ENCODE peak calls at places on chromosomes 2 and 18, in nine cellular contexts. M, I, K, Y, E, N, T, A and X are unnamed samples. For H3K36me3, the result is how much of the 10 kb centered on the place peaks cover.

GRCh38 chr2:14288016-14288415 is 344.5 kb upstream of the LRATD1 start:
- DNase-seq in M (no peak), I (no peak), K (no peak), Y (no peak), E (no peak), N (no peak), T (peak), A (no peak), X (no peak)

GRCh38 chr2:232522014-232522854 is 2.0 kb downstream of the PRSS56 start:
- DNase-seq in M (no peak), I (no peak), K (peak), Y (no peak), E (peak), N (no peak), T (no peak), A (no peak), X (no peak)

GRCh38 chr2:78721302-78722033 is 304.0 kb upstream of the REG3G start:
- DNase-seq in M (no peak), I (no peak), K (no peak), Y (no peak), E (no peak), N (no peak), T (peak), A (no peak), X (no peak)

GRCh38 chr2:8217366-8218125 is 464.3 kb upstream of the ID2 start:
- DNase-seq in M (no peak), I (no peak), K (peak), Y (no peak), E (no peak), N (no peak), T (no peak), A (peak), X (no peak)

GRCh38 chr2:85905891-85906290 is 17.1 kb upstream of the ST3GAL5 start:
- DNase-seq in M (no peak), I (no peak), K (no peak), Y (no peak), E (no peak), N (no peak), T (no peak), A (no peak), X (no peak)

GRCh38 chr2:164967781-164968228 is 12.5 kb upstream of the SLC38A11 start:
- DNase-seq in M (no peak), I (no peak), K (peak), Y (no peak), E (peak), N (no peak), T (peak), A (no peak), X (peak)

GRCh38 chr2:232641153-232641845 is 7.9 kb downstream of the EFHD1 start:
- DNase-seq in M (no peak), I (no peak), K (no peak), Y (no peak), E (no peak), N (no peak), T (no peak), A (no peak), X (no peak)

GRCh38 chr2:28447943-28448737 is 47.7 kb upstream of the PLB1 start:
- DNase-seq in M (no peak), I (no peak), K (peak), Y (no peak), E (peak), N (no peak), T (peak), A (no peak), X (no peak)

GRCh38 chr2:44974064-44974715 is 32.7 kb downstream of the SIX3 start:
- DNase-seq in M (no peak), I (no peak), K (peak), Y (no peak), E (peak), N (no peak), T (peak), A (peak), X (no peak)

GRCh38 chr2:206127656-206128055 is 31.6 kb downstream of the NDUFS1 start:
- DNase-seq in M (no peak), I (no peak), K (peak), Y (no peak), E (no peak), N (no peak), T (no peak), A (no peak), X (no peak)

GRCh38 chr2:68104111-68104835 is 41.5 kb upstream of the C1D start:
- DNase-seq in M (no peak), I (no peak), K (no peak), Y (no peak), E (no peak), N (no peak), T (no peak), A (no peak), X (no peak)

GRCh38 chr2:10332402-10333246 is 29.9 kb downstream of the HPCAL1 start:
- DNase-seq in M (no peak), I (no peak), K (no peak), Y (no peak), E (no peak), N (no peak), T (no peak), A (peak), X (no peak)

GRCh38 chr18:24924066-24924716 is 427.8 kb downstream of the ZNF521 start:
- DNase-seq in M (no peak), I (no peak), K (no peak), Y (no peak), E (no peak), N (no peak), T (no peak), A (no peak), X (no peak)

GRCh38 chr2:204332706-204333105 is 212.6 kb upstream of the PARD3B start:
- DNase-seq in M (no peak), I (no peak), K (no peak), Y (no peak), E (no peak), N (no peak), T (no peak), A (no peak), X (no peak)

GRCh38 chr2:232698552-232699091 is 1.5 kb downstream of the GIGYF2 start:
- DNase-seq in M (no peak), I (no peak), K (peak), Y (no peak), E (no peak), N (no peak), T (peak), A (no peak), X (no peak)

GRCh38 chr2:115484983-115485382 is 1042.5 kb downstream of the DPP10 start:
- DNase-seq in M (no peak), I (no peak), K (no peak), Y (no peak), E (no peak), N (no peak), T (no peak), A (no peak), X (no peak)

GRCh38 chr2:203412555-203413331 is 84.5 kb downstream of the ABI2 start:
- DNase-seq in M (no peak), I (no peak), K (no peak), Y (no peak), E (no peak), N (no peak), T (no peak), A (no peak), X (no peak)

GRCh38 chr2:60806988-60807681 is 51.1 kb downstream of the PAPOLG start:
- DNase-seq in M (peak), I (no peak), K (peak), Y (no peak), E (no peak), N (no peak), T (no peak), A (no peak), X (peak)

GRCh38 chr2:238422285-238422684 is 4.4 kb upstream of the ASB1 start:
- DNase-seq in M (no peak), I (no peak), K (no peak), Y (no peak), E (no peak), N (no peak), T (no peak), A (no peak), X (no peak)

GRCh38 chr2:238421695-238422035 is 5.1 kb upstream of the ASB1 start:
- DNase-seq in M (no peak), I (no peak), K (no peak), Y (no peak), E (no peak), N (no peak), T (no peak), A (no peak), X (no peak)

GRCh38 chr2:238420442-238420841 is 6.3 kb upstream of the ASB1 start:
- DNase-seq in M (no peak), I (no peak), K (peak), Y (no peak), E (no peak), N (no peak), T (no peak), A (no peak), X (no peak)

GRCh38 chr2:238422940-238423339 is 3.8 kb upstream of the ASB1 start:
- DNase-seq in M (no peak), I (no peak), K (no peak), Y (no peak), E (no peak), N (no peak), T (no peak), A (no peak), X (no peak)

DNA sequence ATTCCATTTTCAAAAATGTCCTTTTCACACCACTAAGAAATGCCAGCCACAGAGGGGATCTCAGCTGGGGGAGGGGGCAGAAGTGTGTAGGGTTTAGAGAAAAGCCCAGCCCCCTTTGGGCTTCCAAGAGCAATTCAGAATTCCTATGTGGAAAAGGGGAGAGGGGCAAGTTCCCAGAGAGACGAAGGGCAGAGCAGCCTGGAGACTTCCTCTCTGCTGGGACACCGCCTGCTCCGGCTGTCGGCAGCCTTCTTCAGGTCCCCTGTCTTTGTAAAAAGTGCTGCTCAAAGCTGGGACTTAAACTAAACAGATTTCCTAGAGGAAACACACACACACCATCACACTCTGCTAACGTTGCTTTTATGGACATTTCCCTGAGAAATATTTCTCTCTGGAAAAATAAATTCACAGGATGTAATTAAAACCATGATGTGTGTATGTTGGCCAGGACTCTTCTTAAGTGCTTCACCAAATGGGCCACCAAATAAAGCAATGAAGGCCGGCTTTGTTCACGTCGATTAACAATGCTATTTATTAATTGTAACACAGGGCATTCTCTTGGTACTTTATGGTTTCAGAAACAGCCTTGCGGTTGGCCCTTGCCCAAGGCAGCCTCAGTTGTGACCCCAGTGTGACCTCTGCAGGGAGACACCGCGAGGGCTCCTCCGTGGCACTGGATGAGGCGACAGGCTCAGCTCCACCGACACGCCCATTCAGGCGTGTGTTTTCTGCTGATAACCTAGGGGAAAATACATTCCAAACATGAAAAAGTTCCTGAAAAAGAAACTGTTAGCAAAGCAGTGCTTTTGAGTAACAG is 5.6 kb upstream of the ASB1 start:
- DNase-seq in M (no peak), I (no peak), K (no peak), Y (no peak), E (no peak), N (no peak), T (no peak), A (no peak), X (no peak)
- H3K4me3 ChIP-seq in M (no peak), I (no peak), K (no peak), Y (no peak), E (no peak), N (peak), T (no peak), A (no peak), X (no peak)

DNA sequence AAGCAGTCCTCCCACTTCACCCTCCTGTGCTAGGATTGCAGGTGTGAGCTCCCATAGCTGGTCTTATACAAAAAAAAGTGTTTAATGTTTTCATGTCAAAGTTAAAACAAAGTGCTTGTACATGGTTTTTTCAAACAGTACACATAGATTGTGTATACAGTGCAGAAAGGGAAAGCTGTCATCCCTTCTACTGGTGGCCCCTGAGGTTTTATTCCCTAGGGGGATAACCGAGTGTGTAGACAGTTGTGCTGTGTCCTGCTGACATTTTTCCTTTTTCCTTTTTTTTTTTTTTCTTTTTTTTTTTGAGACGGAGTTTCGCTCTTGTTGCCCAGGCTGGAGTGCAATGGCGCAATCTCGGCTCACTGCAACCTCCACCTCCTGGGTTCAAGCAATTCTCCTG is 10.8 kb downstream of the TUBB6 start:
- DNase-seq in M (no peak), I (no peak), K (no peak), Y (no peak), E (no peak), N (no peak), T (no peak), A (no peak), X (no peak)
- H3K36me3 ChIP-seq in M (under half), I (under half), K (half or more), Y (under half), E (under half), N (under half), T (under half), A (half or more), X (under half)

GRCh38 chr2:219001577-219002394 is 8.6 kb upstream of the CRYBA2 start:
- DNase-seq in M (no peak), I (no peak), K (no peak), Y (peak), E (peak), N (no peak), T (peak), A (no peak), X (no peak)

GRCh38 chr2:219001100-219001576 is 7.9 kb upstream of the CRYBA2 start:
- DNase-seq in M (no peak), I (no peak), K (no peak), Y (no peak), E (no peak), N (no peak), T (no peak), A (no peak), X (no peak)

GRCh38 chr2:219003979-219004378 is 10.8 kb upstream of the CRYBA2 start:
- DNase-seq in M (no peak), I (no peak), K (no peak), Y (no peak), E (no peak), N (no peak), T (no peak), A (no peak), X (no peak)

GRCh38 chr2:219003267-219003634 is 10.0 kb upstream of the CRYBA2 start:
- DNase-seq in M (no peak), I (no peak), K (no peak), Y (no peak), E (no peak), N (no peak), T (no peak), A (no peak), X (no peak)

DNA sequence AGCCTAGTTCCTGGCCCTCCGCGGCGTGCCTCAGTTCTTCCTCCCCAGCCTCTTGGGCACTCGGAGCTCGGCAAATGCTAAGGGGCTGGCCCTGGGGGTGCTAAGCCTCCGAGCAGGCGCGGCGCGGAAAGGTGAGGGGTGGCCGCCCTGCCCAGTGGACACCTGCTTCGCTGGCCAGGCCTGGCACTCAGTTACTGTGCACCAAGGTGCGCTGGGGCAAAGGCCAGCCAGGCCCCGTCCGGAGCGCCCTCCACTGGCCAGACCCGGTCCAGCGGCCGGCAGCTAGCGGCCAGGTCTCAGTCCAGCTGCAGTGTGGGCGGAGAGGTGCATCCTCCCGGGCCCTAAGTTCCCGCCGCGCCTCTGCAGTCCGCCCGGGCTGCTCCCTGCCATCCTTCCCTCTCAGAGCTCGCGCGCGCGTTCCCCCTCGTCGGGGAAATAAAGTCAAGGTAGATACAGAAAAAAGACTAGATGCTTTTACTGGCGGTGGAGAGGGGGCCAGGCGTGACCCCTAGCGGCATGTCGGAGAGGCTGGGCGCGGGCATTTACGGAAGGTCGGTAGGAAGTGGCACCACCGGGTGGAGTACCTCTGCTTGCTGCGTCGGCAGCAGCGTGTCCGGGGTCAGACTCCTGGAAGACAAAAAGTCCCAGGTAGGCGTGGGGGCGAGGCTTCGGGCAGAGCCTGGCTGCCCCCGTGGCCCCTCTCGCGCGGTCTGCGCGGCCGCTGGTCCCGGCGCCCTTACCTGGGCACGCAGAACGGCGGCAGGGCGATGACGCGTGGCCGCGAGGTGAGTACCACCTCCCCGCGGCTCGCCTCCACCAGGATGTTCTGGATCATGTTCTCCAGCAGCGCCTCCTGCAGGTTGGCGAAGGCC is 9.4 kb upstream of the CRYBA2 start:
- DNase-seq in M (no peak), I (no peak), K (peak), Y (peak), E (peak), N (no peak), T (no peak), A (peak), X (no peak)
- H3K4me3 ChIP-seq in M (no peak), I (peak), K (no peak), Y (peak), E (peak), N (peak), T (peak), A (no peak), X (no peak)

GRCh38 chr2:39757156-39757555 is 21.9 kb downstream of the THUMPD2 start:
- DNase-seq in M (no peak), I (no peak), K (no peak), Y (no peak), E (no peak), N (no peak), T (no peak), A (no peak), X (no peak)

GRCh38 chr2:39755466-39755865 is 23.6 kb downstream of the THUMPD2 start:
- DNase-seq in M (no peak), I (no peak), K (peak), Y (no peak), E (no peak), N (no peak), T (no peak), A (no peak), X (no peak)
- H3K36me3 ChIP-seq in M (under half), I (half or more), K (half or more), Y (under half), E (under half), N (under half), T (half or more), A (under half), X (under half)

DNA sequence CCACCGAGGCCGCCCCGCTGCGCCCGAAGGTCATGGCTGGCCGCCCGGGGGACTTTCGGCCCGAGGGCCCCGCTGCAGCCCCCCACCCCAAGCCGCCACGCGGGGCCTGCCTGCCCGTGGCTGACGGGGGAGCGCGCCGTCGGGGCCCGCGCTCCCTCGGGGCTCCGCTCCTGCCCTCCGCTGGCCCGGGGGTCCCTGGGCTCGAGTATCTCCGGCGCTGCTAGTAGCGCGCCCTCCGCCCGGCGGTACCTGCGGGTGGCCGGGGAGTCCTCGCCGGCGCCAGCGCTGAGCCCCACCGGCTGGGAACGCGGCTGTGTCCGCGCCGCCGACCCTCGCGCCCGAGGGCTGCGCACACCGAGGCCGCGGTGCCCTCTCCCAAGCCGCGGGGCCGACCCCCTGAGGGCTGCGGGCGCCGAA is 306 bp downstream of the KCNG3 start:
- DNase-seq in M (no peak), I (no peak), K (no peak), Y (no peak), E (no peak), N (no peak), T (no peak), A (no peak), X (no peak)
- H3K4me3 ChIP-seq in M (peak), I (peak), K (peak), Y (peak), E (peak), N (peak), T (peak), A (peak), X (peak)

DNA sequence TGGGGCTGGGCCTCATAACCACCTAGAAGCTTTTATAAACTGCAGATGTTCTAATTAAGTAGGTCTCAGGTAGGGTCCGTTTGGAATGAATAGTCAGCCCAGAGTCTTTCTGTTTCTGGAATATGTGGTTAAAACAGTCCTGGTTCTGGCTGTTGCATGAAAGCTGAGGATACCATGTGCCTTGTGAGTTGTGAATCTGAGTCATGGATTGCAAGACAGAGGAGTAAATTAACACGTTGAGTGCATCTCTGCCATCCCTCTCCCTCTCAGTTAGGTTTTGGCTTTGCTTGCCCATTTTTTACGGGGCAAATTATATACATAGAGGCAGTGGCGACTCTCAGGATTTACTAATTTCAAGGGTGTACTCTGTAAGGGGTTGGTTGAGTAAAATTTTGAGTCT is 59.1 kb downstream of the NCK2 start:
- DNase-seq in M (no peak), I (no peak), K (no peak), Y (no peak), E (no peak), N (no peak), T (no peak), A (no peak), X (no peak)
- H3K36me3 ChIP-seq in M (under half), I (under half), K (under half), Y (under half), E (under half), N (under half), T (under half), A (under half), X (under half)